ENCODE peak calls at places on chromosomes 12 and 14, in seven cellular contexts. H is psoas muscle; U is left ventricle myocardium inferior; M is Caco-2; B is esophagus muscularis mucosa; L is CD4-positive, alpha-beta T cell; W is tibial artery. Q is an unnamed sample. For H3K9me3, the result is how much of the 10 kb centered on the place peaks cover.

GRCh38 chr12:109770861-109771670 is 57.4 kb downstream of the FAM222A start:
- DNase-seq in W (no peak), U (no peak), M (no peak), L (no peak), B (no peak), H (peak), Q (peak)

GRCh38 chr14:60590907-60591510 is 58.3 kb downstream of the SIX1 start:
- DNase-seq in B (no peak), M (no peak), H (no peak), U (no peak), L (no peak), W (no peak), Q (no peak)

GRCh38 chr14:54754623-54755386 is 147.8 kb downstream of the GCH1 start:
- DNase-seq in B (no peak), W (no peak), L (no peak), H (no peak), M (no peak), U (no peak), Q (no peak)

GRCh38 chr14:67056684-67057083 is 132.6 kb upstream of the GARIN2 start:
- DNase-seq in U (no peak), B (no peak), M (no peak), H (peak), L (no peak), W (no peak), Q (no peak)

GRCh38 chr12:57554453-57554852 is 4.6 kb downstream of the KIF5A start:
- DNase-seq in B (no peak), M (no peak), H (no peak), U (no peak), W (no peak), L (no peak), Q (no peak)

GRCh38 chr14:51862171-51862838 is 1.9 kb downstream of the GNG2 start:
- DNase-seq in W (no peak), U (no peak), M (no peak), B (no peak), H (no peak), L (no peak), Q (no peak)

GRCh38 chr12:110540048-110540447 is 37.9 kb downstream of the RAD9B start:
- DNase-seq in B (no peak), L (no peak), U (no peak), M (no peak), H (no peak), W (no peak), Q (no peak)

GRCh38 chr12:95204141-95204866 is 13.0 kb downstream of the FGD6 start:
- DNase-seq in H (no peak), U (no peak), L (no peak), M (peak), B (no peak), W (no peak), Q (no peak)

GRCh38 chr14:93033983-93034670 is 81.6 kb downstream of the ITPK1 start:
- DNase-seq in H (no peak), L (peak), U (no peak), M (peak), B (no peak), W (no peak), Q (no peak)

GRCh38 chr14:53982546-53982945 is 25.9 kb upstream of the BMP4 start:
- DNase-seq in W (no peak), H (no peak), L (no peak), B (no peak), M (no peak), U (no peak), Q (no peak)

GRCh38 chr14:101593411-101594181 is 32.3 kb downstream of the DIO3 start:
- DNase-seq in W (no peak), H (no peak), M (no peak), L (no peak), B (peak), U (no peak), Q (no peak)

GRCh38 chr12:116996648-116997047 is 85.9 kb downstream of the FBXW8 start:
- DNase-seq in M (no peak), H (no peak), W (no peak), U (no peak), B (no peak), L (no peak), Q (no peak)

GRCh38 chr12:118249547-118249946 is 113.6 kb downstream of the PEBP1 start:
- DNase-seq in B (no peak), L (no peak), U (no peak), M (no peak), H (no peak), W (no peak), Q (no peak)

GRCh38 chr14:32471183-32471582 is 142.1 kb downstream of the AKAP6 start:
- DNase-seq in M (no peak), W (no peak), H (no peak), L (no peak), U (no peak), B (no peak), Q (no peak)

GRCh38 chr12:88553941-88554658 is 26.2 kb downstream of the KITLG start:
- DNase-seq in B (no peak), U (no peak), M (peak), W (peak), H (no peak), L (no peak), Q (no peak)

GRCh38 chr12:51941011-51941561 is 10.4 kb upstream of the ACVR1B start:
- DNase-seq in W (no peak), U (no peak), H (no peak), B (no peak), L (no peak), M (no peak), Q (no peak)

GRCh38 chr12:16726879-16727278 is 120.9 kb upstream of the LMO3 start:
- DNase-seq in U (no peak), W (no peak), M (no peak), L (no peak), H (no peak), B (no peak), Q (no peak)

GRCh38 chr14:64758711-64759554 is 54.7 kb downstream of the PLEKHG3 start:
- DNase-seq in U (peak), W (no peak), B (no peak), H (peak), M (peak), L (no peak), Q (peak)

GRCh38 chr12:53726342-53726741 is 910 bp downstream of the CALCOCO1 start:
- DNase-seq in L (no peak), W (no peak), B (no peak), M (no peak), H (no peak), U (no peak), Q (no peak)

GRCh38 chr12:57552692-57553321 is 3.0 kb downstream of the KIF5A start:
- DNase-seq in W (no peak), U (no peak), L (no peak), B (no peak), H (no peak), M (no peak), Q (no peak)

GRCh38 chr12:45737638-45738037 is 8.1 kb downstream of the ARID2 start:
- DNase-seq in W (no peak), M (no peak), B (no peak), H (no peak), U (no peak), L (no peak), Q (no peak)

DNA sequence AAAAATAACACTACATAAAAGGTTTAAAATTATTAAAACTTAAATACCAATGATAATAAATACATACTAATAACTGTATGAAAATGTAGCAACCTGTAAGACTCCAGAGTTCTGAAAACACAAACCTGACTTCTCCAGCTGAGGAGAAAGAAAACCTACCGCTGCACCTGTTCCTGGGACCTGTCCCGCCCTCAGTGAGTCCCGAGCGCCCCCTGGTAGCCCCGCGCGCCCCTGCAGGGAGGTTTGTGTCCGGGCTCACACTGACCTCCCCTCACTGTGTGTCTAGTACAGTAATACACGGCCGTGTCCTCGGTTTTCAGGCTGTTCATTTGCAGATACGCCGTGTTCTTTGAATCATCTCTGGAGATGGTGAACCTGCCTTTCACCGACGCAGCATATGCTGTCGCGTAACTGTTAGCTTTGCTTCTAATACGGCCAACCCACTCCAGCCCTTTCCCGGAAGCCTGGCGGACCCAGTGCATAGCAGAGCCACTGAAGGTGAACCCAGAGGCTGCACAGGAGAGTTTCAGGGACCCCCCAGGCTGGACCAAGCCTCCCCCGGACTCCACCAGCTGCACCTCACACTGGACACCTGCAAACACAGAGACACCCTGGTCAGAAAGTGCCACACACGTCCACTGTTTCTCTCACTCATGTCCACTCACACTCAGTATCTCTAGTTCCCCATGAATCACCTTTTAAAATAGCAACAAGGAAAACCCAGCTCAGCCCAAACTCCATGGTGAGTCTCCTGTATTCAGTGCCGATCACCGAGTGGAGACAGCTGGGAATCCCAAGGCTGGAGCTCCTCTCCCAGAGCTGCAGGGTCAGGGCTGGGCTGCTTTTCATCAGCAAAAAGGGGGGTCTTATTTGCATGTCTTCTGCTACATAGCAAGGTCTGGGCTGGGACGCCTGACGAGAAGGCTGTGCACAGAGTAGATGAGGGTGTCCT is 1276.3 kb downstream of the TMEM121 start:
- DNase-seq in L (no peak), H (no peak), B (no peak), M (peak), U (no peak), W (no peak), Q (peak)
- H3K9me3 ChIP-seq in L (under half), H (under half), B (under half), M (under half), U (under half), W (under half), Q (under half)

GRCh38 chr12:92601680-92602079 is 101.1 kb upstream of the PLEKHG7 start:
- DNase-seq in L (no peak), W (no peak), U (no peak), M (no peak), H (no peak), B (no peak), Q (no peak)

GRCh38 chr12:92597118-92597517 is 105.7 kb upstream of the PLEKHG7 start:
- DNase-seq in U (no peak), H (no peak), L (no peak), W (no peak), M (no peak), B (no peak), Q (no peak)

GRCh38 chr12:92597997-92598396 is 104.8 kb upstream of the PLEKHG7 start:
- DNase-seq in M (no peak), H (no peak), U (no peak), L (no peak), B (no peak), W (no peak), Q (no peak)

GRCh38 chr12:92602476-92602875 is 100.3 kb upstream of the PLEKHG7 start:
- DNase-seq in B (no peak), M (peak), L (no peak), U (no peak), H (no peak), W (no peak), Q (no peak)

GRCh38 chr12:92600052-92600451 is 102.7 kb upstream of the PLEKHG7 start:
- DNase-seq in B (no peak), H (no peak), W (no peak), M (no peak), L (no peak), U (no peak), Q (no peak)
- H3K9me3 ChIP-seq in B (under half), H (under half), W (under half), M (under half), L (under half), U (under half), Q (under half)

GRCh38 chr14:84493779-84494178 is 1036.2 kb upstream of the FLRT2 start:
- DNase-seq in U (no peak), H (no peak), L (no peak), W (no peak), M (no peak), B (no peak), Q (no peak)

GRCh38 chr14:84496677-84497076 is 1033.3 kb upstream of the FLRT2 start:
- DNase-seq in U (no peak), W (no peak), L (no peak), B (no peak), H (no peak), M (no peak), Q (no peak)
- H3K9me3 ChIP-seq in U (under half), W (under half), L (under half), B (under half), H (under half), M (under half), Q (under half)

GRCh38 chr14:104438166-104438887 is 141.2 kb upstream of the C14orf180 start:
- DNase-seq in H (no peak), W (no peak), M (no peak), L (no peak), U (peak), B (peak), Q (no peak)

GRCh38 chr14:104442107-104442551 is 137.4 kb upstream of the C14orf180 start:
- DNase-seq in M (no peak), B (peak), U (no peak), L (no peak), H (no peak), W (peak), Q (no peak)

GRCh38 chr14:104439625-104440024 is 139.9 kb upstream of the C14orf180 start:
- DNase-seq in U (no peak), L (no peak), W (no peak), M (no peak), B (peak), H (no peak), Q (no peak)

GRCh38 chr14:104441275-104442106 is 138.1 kb upstream of the C14orf180 start:
- DNase-seq in H (no peak), W (peak), B (peak), L (no peak), U (no peak), M (no peak), Q (no peak)

DNA sequence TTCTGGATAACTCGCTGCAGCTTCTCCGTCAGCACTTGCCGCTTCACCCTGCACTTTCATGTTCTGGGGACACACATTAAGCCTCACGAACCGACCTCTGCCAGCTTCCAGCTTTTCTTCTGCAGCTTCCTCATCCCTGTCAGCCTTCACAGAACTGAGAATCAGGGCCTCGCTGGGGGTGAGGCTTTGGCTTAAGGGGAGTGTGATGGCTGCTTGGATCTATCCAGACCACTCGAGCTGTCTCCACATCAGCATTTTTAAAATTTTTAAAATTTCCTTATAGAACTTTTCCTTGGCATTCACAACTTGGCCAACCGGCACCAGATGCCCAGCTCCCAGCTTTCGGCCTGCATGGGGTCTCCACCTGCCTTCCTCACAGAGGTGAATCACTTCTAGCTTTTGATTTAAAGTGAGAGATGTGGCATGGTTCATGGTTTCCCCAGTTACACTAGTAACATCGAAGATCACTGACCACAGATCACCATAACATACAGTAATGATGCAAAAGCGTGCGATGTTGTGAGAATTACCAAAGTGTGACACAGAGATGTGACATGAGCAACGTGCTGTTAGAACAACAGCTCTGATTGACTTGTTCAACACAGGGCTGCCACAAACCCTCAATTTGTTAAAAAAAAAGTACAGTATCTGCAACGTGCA is 139.1 kb upstream of the C14orf180 start:
- DNase-seq in U (no peak), H (no peak), M (no peak), L (no peak), B (peak), W (no peak), Q (no peak)
- H3K9me3 ChIP-seq in U (under half), H (under half), M (under half), L (under half), B (under half), W (under half), Q (under half)

GRCh38 chr12:2737656-2738241 is 57.0 kb upstream of the FKBP4 start:
- DNase-seq in H (no peak), U (no peak), B (peak), W (no peak), M (no peak), L (no peak), Q (no peak)
- H3K9me3 ChIP-seq in H (under half), U (under half), B (under half), W (under half), M (under half), L (under half), Q (under half)

GRCh38 chr14:98296895-98297294 is 975.1 kb downstream of the BCL11B start:
- DNase-seq in M (no peak), H (no peak), L (no peak), W (no peak), U (no peak), B (peak), Q (no peak)
- H3K9me3 ChIP-seq in M (under half), H (under half), L (under half), W (under half), U (under half), B (under half), Q (under half)

GRCh38 chr12:126819554-126819953 is 1447.4 kb upstream of the TMEM132C start:
- DNase-seq in H (no peak), U (no peak), B (no peak), M (no peak), L (no peak), W (no peak), Q (no peak)
- H3K9me3 ChIP-seq in H (under half), U (under half), B (under half), M (under half), L (under half), W (under half), Q (under half)

GRCh38 chr14:82084813-82085212 is 551.2 kb upstream of the SEL1L start:
- DNase-seq in H (no peak), L (no peak), M (no peak), W (no peak), U (no peak), B (no peak), Q (no peak)
- H3K9me3 ChIP-seq in H (under half), L (under half), M (under half), W (under half), U (under half), B (under half), Q (under half)